ENCODE peak calls at places on chromosomes 13 and 19, in four cellular contexts. J is lower lobe of right lung, O is aorta, H is uterus. A is an unnamed sample. For H3K36me3, H3K27me3 and H3K4me1, the result is how much of the 10 kb centered on the place peaks cover.

GRCh38 chr19:3950871-3951861 is 18.3 kb downstream of the NMRK2 start:
- DNase-seq in J (no peak), O (peak), H (no peak), A (no peak)

GRCh38 chr19:49507803-49508494 is 4.5 kb upstream of the FCGRT start:
- DNase-seq in J (no peak), O (no peak), H (no peak), A (no peak)

GRCh38 chr19:44107751-44108150 is 5.4 kb upstream of the ZNF225 start:
- DNase-seq in J (no peak), O (no peak), H (no peak), A (no peak)

GRCh38 chr13:59906413-59907027 is 257.2 kb downstream of the DIAPH3 start:
- DNase-seq in J (no peak), O (no peak), H (no peak), A (no peak)

GRCh38 chr13:30805132-30805537 is 69.8 kb downstream of the ALOX5AP start:
- DNase-seq in J (no peak), O (no peak), H (no peak), A (no peak)

GRCh38 chr13:44031555-44031954 is 151.9 kb downstream of the LACC1 start:
- DNase-seq in J (no peak), O (no peak), H (no peak), A (no peak)

GRCh38 chr13:26058704-26059103 is 6.9 kb upstream of the SHISA2 start:
- DNase-seq in J (no peak), O (no peak), H (no peak), A (no peak)

GRCh38 chr13:48594080-48594815 is 59.5 kb upstream of the CYSLTR2 start:
- DNase-seq in J (no peak), O (no peak), H (no peak), A (no peak)

GRCh38 chr13:20182231-20182846 is 10.4 kb downstream of the GJB2 start:
- DNase-seq in J (no peak), O (no peak), H (no peak), A (peak)

GRCh38 chr13:63163903-63164302 is 1748.3 kb upstream of the PCDH20 start:
- DNase-seq in J (no peak), O (no peak), H (no peak), A (no peak)

GRCh38 chr13:79749985-79750551 is 269.1 kb downstream of the NDFIP2 start:
- DNase-seq in J (peak), O (peak), H (peak), A (no peak)

GRCh38 chr19:6015841-6016545 is 38.1 kb upstream of the RANBP3 start:
- DNase-seq in J (peak), O (peak), H (no peak), A (no peak)

GRCh38 chr13:111905609-111905945 is 161.4 kb upstream of the SOX1 start:
- DNase-seq in J (no peak), O (no peak), H (no peak), A (no peak)

GRCh38 chr19:31334849-31335624 is 14.2 kb downstream of the TSHZ3 start:
- DNase-seq in J (no peak), O (no peak), H (peak), A (no peak)

GRCh38 chr13:24511019-24511823 is 1.4 kb downstream of the PARP4 start:
- DNase-seq in J (no peak), O (peak), H (no peak), A (peak)

GRCh38 chr19:47089767-47090350 is 23.7 kb downstream of the ZC3H4 start:
- DNase-seq in J (no peak), O (no peak), H (no peak), A (no peak)

GRCh38 chr13:30847697-30848307 is 58.3 kb upstream of the MEDAG start:
- DNase-seq in J (no peak), O (peak), H (peak), A (no peak)

DNA sequence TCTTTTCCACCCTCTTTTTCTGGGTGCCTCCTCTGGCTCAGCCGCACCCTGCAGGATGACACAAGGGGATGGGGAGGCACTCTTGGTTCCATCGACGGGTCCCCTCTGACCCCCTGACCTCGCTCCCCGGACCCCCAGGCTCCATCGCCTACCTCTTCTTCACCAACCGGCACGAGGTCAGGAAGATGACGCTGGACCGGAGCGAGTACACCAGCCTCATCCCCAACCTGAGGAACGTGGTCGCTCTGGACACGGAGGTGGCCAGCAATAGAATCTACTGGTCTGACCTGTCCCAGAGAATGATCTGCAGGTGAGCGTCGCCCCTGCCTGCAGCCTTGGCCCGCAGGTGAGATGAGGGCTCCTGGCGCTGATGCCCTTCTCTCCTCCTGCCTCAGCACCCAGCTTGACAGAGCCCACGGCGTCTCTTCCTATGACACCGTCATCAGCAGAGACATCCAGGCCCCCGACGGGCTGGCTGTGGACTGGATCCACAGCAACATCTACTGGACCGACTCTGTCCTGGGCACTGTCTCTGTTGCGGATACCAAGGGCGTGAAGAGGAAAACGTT is 24.0 kb downstream of the LDLR start:
- DNase-seq in J (no peak), O (no peak), H (no peak), A (no peak)
- H3K36me3 ChIP-seq in J (half or more), O (under half), H (under half), A (under half)

DNA sequence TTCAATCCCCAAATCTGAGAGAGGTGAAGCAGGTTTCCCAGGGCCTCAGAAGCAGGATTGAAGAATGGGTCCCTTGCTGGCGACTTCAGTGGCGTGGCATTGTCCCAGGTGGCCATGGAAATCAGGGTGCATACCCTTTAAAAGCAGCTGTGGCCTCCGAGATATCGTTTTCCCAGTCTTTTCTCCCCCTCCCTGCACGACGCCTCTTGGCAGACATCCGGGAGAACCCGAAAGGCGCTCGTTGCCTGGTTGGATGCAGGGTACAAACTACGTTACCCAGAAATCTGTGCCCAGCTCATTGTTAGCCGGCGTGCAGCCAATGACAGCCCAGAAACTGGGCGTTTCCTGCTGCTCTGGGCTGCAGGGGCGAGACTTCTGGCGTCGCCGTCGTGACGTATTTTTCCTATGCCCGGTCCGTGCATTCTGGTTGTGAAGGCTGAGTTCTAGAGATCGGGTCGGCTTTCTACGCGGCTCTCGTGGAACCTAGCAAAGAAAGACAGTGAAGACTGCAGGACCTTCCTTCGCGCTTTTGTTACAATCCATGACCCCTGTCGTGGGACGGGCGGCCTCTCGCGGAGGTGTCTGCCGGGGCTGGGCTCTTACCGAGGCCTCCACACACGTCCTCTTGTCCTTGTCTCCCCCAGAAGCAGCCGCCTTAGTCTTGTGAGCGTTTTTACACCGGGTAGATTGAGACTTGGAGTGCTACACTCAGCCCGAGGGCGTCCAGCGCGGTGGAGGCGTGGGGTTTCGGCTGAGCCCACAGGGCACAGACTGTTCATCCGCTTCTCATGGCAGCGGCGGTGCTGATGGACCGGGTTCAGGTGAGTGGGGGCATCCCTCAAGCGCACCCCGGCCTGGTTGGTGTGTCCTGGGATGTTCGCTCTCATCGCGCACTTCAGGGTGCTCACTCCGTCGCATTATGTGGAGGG is at the start of gene ZNF304:
- DNase-seq in J (peak), O (peak), H (peak), A (peak)
- H3K27me3 ChIP-seq in J (under half), O (under half), H (under half), A (under half)

DNA sequence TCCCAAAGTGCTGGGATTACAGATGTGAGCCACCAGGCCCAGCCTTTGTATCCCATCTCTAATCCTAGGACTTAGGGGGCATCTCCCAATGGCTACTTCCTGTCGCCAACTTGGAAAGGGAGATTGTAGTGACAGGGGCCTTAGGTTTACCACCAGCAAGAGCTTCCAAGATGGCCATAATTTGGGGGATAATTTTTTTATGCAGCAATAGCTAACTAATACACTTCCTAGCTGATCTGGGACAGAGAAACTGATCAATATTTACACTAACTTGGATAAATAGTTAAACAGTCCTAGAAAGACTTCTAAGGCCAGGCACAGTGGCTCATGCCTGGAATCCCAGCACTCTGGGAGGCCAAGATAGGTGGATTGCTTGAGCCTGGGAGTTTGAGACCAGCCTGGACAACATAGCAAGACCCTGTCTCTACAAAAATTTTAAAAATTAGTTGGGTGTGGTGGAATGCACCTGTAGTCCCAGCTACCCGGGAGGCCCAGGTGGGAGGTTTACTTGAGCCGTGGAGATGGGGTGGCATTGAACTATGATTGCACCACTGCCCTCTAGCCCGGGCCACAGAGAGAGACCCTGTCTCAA is 5.3 kb upstream of the COLGALT1 start:
- DNase-seq in J (no peak), O (no peak), H (no peak), A (no peak)
- H3K4me1 ChIP-seq in J (under half), O (under half), H (under half), A (under half)

GRCh38 chr19:52473655-52474350 is 20.4 kb downstream of the ZNF578 start:
- DNase-seq in J (no peak), O (no peak), H (no peak), A (no peak)

GRCh38 chr19:52474351-52475127 is 21.2 kb downstream of the ZNF578 start:
- DNase-seq in J (no peak), O (no peak), H (no peak), A (no peak)
- H3K36me3 ChIP-seq in J (under half), O (under half), H (under half), A (under half)